ENCODE peak calls at places on chromosomes 5 and 9, in seven cellular contexts. Q is lower lobe of right lung, X is WERI-Rb-1, I is gastrocnemius medialis, W is MM.1S, T is BE2C, J is H1. B is an unnamed sample. For H3K36me3, the result is how much of the 10 kb centered on the place peaks cover.

GRCh38 chr5:143241892-143242291 is 161.6 kb downstream of the NR3C1 start:
- DNase-seq in Q (no peak), X (no peak), I (no peak), W (no peak), T (no peak), J (no peak), B (no peak)

GRCh38 chr9:33196736-33197135 is 29.6 kb upstream of the B4GALT1 start:
- DNase-seq in Q (no peak), X (no peak), I (no peak), W (no peak), T (no peak), J (no peak), B (no peak)

GRCh38 chr9:91727316-91727861 is 222.6 kb downstream of the ROR2 start:
- DNase-seq in Q (no peak), X (peak), I (no peak), W (peak), T (peak), J (peak), B (no peak)

GRCh38 chr5:41748631-41749030 is 121.6 kb downstream of the OXCT1 start:
- DNase-seq in Q (no peak), X (no peak), I (no peak), W (no peak), T (no peak), J (no peak), B (no peak)

GRCh38 chr9:128523199-128523925 is 18.8 kb downstream of the GLE1 start:
- DNase-seq in Q (no peak), X (peak), I (no peak), W (no peak), T (peak), J (no peak), B (peak)

GRCh38 chr5:112492291-112492690 is 73.2 kb upstream of the EPB41L4A start:
- DNase-seq in Q (peak), X (peak), I (no peak), W (peak), T (peak), J (peak), B (no peak)

GRCh38 chr9:75988663-75989062 is 98.2 kb downstream of the PCSK5 start:
- DNase-seq in Q (no peak), X (no peak), I (no peak), W (no peak), T (no peak), J (no peak), B (no peak)

GRCh38 chr9:128344931-128345605 is 4.7 kb downstream of the SLC27A4 start:
- DNase-seq in Q (no peak), X (no peak), I (no peak), W (no peak), T (no peak), J (no peak), B (no peak)

GRCh38 chr9:138117101-138117750 is 239.6 kb downstream of the CACNA1B start:
- DNase-seq in Q (no peak), X (no peak), I (no peak), W (no peak), T (no peak), J (no peak), B (no peak)

GRCh38 chr5:7464182-7464581 is 68.2 kb downstream of the ADCY2 start:
- DNase-seq in Q (no peak), X (peak), I (peak), W (no peak), T (no peak), J (no peak), B (no peak)

GRCh38 chr5:62791059-62791458 is 212.4 kb downstream of the LRRC70 start:
- DNase-seq in Q (no peak), X (peak), I (no peak), W (peak), T (no peak), J (no peak), B (no peak)

GRCh38 chr9:98002808-98003207 is 19.7 kb downstream of the ANP32B start:
- DNase-seq in Q (no peak), X (no peak), I (no peak), W (no peak), T (no peak), J (no peak), B (no peak)

GRCh38 chr5:136080113-136080482 is 51.3 kb downstream of the TGFBI start:
- DNase-seq in Q (no peak), X (no peak), I (no peak), W (no peak), T (no peak), J (no peak), B (no peak)

GRCh38 chr5:136077046-136077445 is 48.3 kb downstream of the TGFBI start:
- DNase-seq in Q (no peak), X (no peak), I (no peak), W (no peak), T (no peak), J (no peak), B (no peak)

GRCh38 chr5:136081192-136081591 is 51.5 kb upstream of the SMAD5 start:
- DNase-seq in Q (no peak), X (no peak), I (no peak), W (no peak), T (no peak), J (no peak), B (no peak)

GRCh38 chr5:136080483-136081180 is 51.8 kb downstream of the TGFBI start:
- DNase-seq in Q (peak), X (peak), I (peak), W (peak), T (no peak), J (peak), B (peak)

DNA sequence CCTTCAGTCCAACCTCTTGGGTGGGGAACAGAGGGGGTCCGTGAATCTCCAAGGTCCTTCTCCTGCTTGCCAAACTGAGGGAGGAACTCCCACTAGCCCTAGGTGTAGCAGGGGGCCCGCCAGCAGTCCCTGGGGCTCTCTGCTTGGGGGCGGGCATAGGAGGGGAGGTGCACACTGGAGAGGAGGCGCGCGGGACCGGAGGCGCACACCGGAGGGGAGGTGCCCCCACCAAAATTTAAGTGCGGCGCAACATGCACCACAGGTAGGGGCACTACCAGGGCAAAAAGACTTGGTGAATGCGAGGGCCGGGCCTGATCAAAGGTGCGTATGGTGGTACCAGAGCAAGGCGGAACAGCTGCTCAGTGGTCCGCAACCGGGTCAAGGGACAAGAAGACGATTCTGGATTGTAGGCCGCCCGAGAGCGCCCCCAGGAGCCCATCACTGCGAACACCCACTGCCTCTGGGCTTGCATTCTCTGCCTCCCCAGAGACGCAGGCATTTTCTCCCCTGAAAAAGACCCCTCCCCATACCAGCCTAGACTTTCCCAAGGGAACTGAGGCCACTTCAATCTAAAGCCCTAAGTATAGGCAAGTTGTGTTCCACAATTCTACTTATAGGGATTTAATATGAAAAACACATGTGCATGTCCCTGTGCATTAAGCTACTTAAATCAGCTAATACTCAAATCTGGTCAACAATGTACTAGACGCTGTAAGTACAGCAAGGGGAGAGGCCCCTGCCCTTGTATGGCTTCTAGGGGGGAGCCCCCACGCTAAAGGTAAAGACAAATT is 50.6 kb downstream of the TGFBI start:
- DNase-seq in Q (no peak), X (peak), I (no peak), W (no peak), T (no peak), J (no peak), B (no peak)
- H3K4me3 ChIP-seq in Q (peak), X (peak), I (no peak), W (peak), T (no peak), J (peak), B (no peak)

DNA sequence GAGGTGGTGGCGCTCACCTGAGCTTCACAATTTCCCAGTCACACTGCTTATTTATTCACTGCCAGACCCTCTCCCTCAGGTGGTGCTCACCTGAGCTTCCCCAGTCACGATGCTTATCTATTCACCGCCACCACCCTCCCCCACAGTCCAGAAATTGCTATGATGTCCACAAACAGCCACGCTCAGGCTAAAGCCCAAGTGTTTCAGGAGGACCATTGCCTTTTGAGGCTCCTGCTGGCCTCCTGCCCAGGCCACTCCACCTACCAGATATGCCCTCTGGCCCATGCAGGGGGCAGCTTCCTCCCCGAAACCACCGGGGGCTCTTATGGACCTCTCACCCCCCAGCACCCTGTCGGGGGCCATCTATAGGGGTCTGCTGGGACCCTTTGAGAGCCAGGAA is 4.6 kb downstream of the PDLIM7 start:
- DNase-seq in Q (no peak), X (no peak), I (no peak), W (no peak), T (no peak), J (no peak), B (no peak)
- H3K36me3 ChIP-seq in Q (under half), X (under half), I (under half), W (under half), T (under half), J (under half), B (under half)

DNA sequence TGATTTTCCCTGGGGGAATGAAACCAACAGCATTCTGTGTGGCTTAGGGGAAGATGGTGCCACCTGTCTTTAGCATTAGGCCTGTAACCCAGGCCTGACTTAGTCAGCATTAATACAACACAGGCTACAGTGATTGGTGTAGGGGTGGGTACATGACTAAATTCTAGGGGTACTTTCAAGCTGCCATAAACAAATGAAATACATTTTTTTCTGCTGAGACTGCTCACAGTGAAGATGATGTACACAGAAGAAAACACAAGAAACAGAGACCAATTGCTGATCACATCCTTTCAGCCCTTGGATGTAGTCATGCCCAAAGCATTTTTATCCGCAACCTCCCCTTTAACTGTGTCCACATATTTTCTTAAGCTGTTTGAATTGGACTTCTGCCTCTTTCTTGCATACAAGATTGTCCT is 527.2 kb downstream of the KCTD16 start:
- DNase-seq in Q (no peak), X (no peak), I (no peak), W (no peak), T (no peak), J (no peak), B (no peak)
- TF ChIP-seq CTCF in Q (no peak), X (peak), I (no peak), W (no peak), T (no peak), J (no peak), B (no peak)

GRCh38 chr5:55232194-55232984 is 1.0 kb downstream of the CCNO start:
- DNase-seq in Q (peak), X (peak), I (no peak), W (no peak), T (peak), J (no peak), B (no peak)

GRCh38 chr5:55231029-55231475 is 2.4 kb downstream of the CCNO start:
- DNase-seq in Q (peak), X (no peak), I (no peak), W (no peak), T (no peak), J (no peak), B (no peak)

GRCh38 chr5:55231476-55232193 is 1.8 kb downstream of the CCNO start:
- DNase-seq in Q (peak), X (peak), I (no peak), W (no peak), T (peak), J (no peak), B (no peak)

GRCh38 chr5:55234171-55234700 is 828 bp upstream of the CCNO start:
- DNase-seq in Q (no peak), X (peak), I (no peak), W (peak), T (peak), J (no peak), B (no peak)

DNA sequence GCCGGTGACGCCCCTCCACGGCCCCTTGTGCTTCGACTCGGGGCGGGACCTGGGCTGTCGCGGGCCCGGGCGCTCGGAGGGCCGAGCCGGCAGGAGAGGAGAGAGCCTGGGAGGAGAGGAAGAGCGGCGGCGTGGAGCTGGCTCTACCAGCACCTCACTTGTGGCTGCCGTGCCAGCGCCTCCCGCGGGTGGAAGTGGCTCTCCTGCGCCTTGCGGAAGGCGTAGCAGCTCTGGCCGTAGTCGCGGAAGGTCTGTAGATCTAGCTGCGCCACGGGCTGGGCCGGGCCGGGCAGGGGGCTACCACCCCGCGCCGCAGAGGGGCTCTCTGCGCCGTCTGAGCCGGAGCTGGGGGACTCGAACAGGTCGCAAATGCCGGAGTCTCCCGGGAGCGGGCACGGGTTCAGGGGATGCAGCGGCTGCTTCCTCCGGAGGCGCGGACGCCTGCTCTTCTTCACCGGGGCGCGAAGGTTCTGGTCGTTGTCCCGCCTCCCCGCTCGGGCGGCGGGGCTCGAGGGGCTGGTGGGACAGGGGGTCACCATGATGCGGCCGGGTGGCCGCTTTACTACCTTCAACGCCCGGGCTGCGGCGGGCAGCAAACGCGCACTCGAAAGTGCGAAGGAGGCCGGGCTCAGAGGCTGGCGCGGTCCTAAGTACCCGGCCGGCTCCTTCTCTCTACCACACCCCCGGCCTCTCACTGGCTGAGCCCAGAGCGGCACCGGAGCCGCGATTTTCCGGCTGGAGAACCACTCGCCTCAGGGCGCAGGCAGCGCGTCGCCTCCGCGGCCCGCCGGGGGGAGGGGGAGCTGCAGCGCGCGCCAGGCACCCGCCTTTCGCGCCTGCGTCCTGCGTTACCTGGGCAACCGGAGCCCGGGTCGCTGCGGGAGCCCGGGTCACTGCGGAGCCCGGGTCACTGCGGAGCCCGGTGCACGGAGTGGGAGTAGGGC is at the start of gene CCNO:
- DNase-seq in Q (peak), X (peak), I (no peak), W (peak), T (peak), J (peak), B (peak)
- H3K4me3 ChIP-seq in Q (peak), X (peak), I (peak), W (peak), T (peak), J (peak), B (peak)

DNA sequence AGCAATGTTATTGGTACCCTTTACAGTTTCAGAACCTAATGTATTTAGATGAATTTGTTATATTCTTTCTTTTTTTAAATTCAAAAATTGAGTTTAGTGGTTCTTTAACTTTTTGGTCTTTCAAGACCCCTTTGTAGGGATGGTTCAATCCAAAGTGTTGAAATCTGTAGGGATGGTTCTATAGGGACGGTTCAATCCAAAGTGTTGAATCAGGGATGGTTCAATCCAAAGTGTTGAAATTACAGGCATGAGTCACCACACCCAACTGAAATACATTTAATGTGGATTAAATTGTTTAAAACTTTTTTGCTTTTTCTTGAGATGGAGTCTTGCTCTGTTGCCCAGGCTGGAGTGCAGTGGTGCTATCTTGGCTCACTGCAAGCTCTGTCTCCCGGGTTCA is 30.6 kb downstream of the SNX2 start:
- DNase-seq in Q (no peak), X (no peak), I (no peak), W (no peak), T (no peak), J (no peak), B (no peak)
- H3K36me3 ChIP-seq in Q (half or more), X (under half), I (under half), W (under half), T (under half), J (under half), B (under half)

GRCh38 chr5:35963381-35963843 is 25.0 kb upstream of the CAPSL start:
- DNase-seq in Q (no peak), X (peak), I (no peak), W (peak), T (peak), J (no peak), B (no peak)
- TF ChIP-seq CTCF in Q (peak), X (peak), I (peak), W (peak), T (peak), J (peak), B (peak)

B was measured in psoas muscle.